ENCODE peak calls at places on chromosomes 2 and 18, in four cellular contexts. N, Y, M and I are unnamed samples.

GRCh38 chr2:203636896-203637818 is 69.3 kb upstream of the CD28 start:
- DNase-seq in N (no peak), Y (no peak), M (no peak), I (no peak)

GRCh38 chr2:207183506-207183905 is 17.8 kb upstream of the KLF7 start:
- DNase-seq in M (no peak), Y (no peak), N (no peak), I (no peak)

GRCh38 chr2:160267022-160267421 is 67.0 kb upstream of the ITGB6 start:
- DNase-seq in Y (no peak), N (no peak), M (no peak), I (no peak)

GRCh38 chr2:158189526-158189925 is 87.8 kb downstream of the UPP2 start:
- DNase-seq in Y (no peak), M (no peak), N (no peak), I (no peak)

GRCh38 chr18:75127143-75128021 is 81.6 kb downstream of the PTGR3 start:
- DNase-seq in M (no peak), Y (no peak), N (no peak), I (no peak)

GRCh38 chr2:233708942-233709341 is 3.8 kb upstream of the UGT1A5 start:
- DNase-seq in N (no peak), M (no peak), Y (no peak), I (no peak)

GRCh38 chr2:230124235-230124634 is 55.5 kb upstream of the SLC16A14 start:
- DNase-seq in N (no peak), M (no peak), Y (no peak), I (no peak)

GRCh38 chr2:85873679-85874078 is 15.1 kb downstream of the ST3GAL5 start:
- DNase-seq in Y (no peak), N (no peak), M (no peak), I (no peak)

GRCh38 chr2:10863837-10864236 is 47.9 kb upstream of the KCNF1 start:
- DNase-seq in N (no peak), M (no peak), Y (no peak), I (peak; percentile 42)

GRCh38 chr2:188580738-188581137 is 289.1 kb downstream of the GULP1 start:
- DNase-seq in Y (no peak), N (no peak), M (no peak), I (no peak)

GRCh38 chr2:21821697-21822227 is 698.0 kb downstream of the TDRD15 start:
- DNase-seq in N (no peak), M (no peak), Y (no peak), I (no peak)

GRCh38 chr2:179981085-179981484 is 26.0 kb downstream of the CWC22 start:
- DNase-seq in N (peak; percentile 50), M (no peak), Y (no peak), I (no peak)

GRCh38 chr18:36460324-36460850 is 162.9 kb downstream of the FHOD3 start:
- DNase-seq in N (no peak), M (no peak), Y (no peak), I (no peak)